ENCODE peak calls at places on chromosomes 1 and 21, in ten cellular contexts. S is hepatic stellate cell, V is AG09319, I is fibroblast of the conjunctiva, Y is mammary epithelial cell, B is adipocyte, X is fibroblast of lung, G is EH, A is GM03348, Q is right lobe of liver. Z is an unnamed sample.

GRCh38 chr1:247539214-247539613 is 3.0 kb upstream of the OR2C3 start:
- DNase-seq in Q (no peak), V (no peak), X (no peak), S (no peak), Y (no peak), B (no peak), G (no peak), I (no peak), A (no peak), Z (no peak)

GRCh38 chr1:97281962-97282361 is 560.4 kb downstream of the PTBP2 start:
- DNase-seq in G (no peak), X (no peak), A (no peak), V (no peak), S (no peak), Y (no peak), B (no peak), I (no peak), Q (no peak), Z (no peak)

GRCh38 chr1:46130144-46130543 is 2.3 kb downstream of the PIK3R3 start:
- DNase-seq in Q (no peak), V (no peak), S (no peak), X (no peak), G (no peak), B (peak), I (no peak), Y (no peak), A (no peak), Z (no peak)

GRCh38 chr21:26388731-26389231 is 184.3 kb downstream of the CYYR1 start:
- DNase-seq in X (peak), A (peak), Q (no peak), I (no peak), G (peak), V (no peak), B (peak), S (peak), Y (peak), Z (no peak)

GRCh38 chr1:51729824-51730284 is 113.0 kb downstream of the OSBPL9 start:
- DNase-seq in G (peak), A (no peak), V (no peak), I (no peak), B (peak), Q (no peak), S (peak), X (no peak), Y (peak), Z (no peak)

GRCh38 chr1:83555871-83556270 is 443.1 kb downstream of the TTLL7 start:
- DNase-seq in Q (no peak), G (no peak), A (peak), V (no peak), I (no peak), S (peak), Y (no peak), X (no peak), B (peak), Z (no peak)

GRCh38 chr1:1068374-1069060 is 5.6 kb downstream of the RNF223 start:
- DNase-seq in G (no peak), S (no peak), Q (no peak), V (no peak), B (no peak), I (no peak), A (no peak), Y (peak), X (no peak), Z (no peak)

GRCh38 chr1:5220881-5221280 is 566.5 kb downstream of the AJAP1 start:
- DNase-seq in B (no peak), S (no peak), G (no peak), A (no peak), Y (no peak), I (no peak), X (no peak), Q (no peak), V (no peak), Z (no peak)

GRCh38 chr1:3543076-3544049 is 67.9 kb downstream of the MEGF6 start:
- DNase-seq in Y (peak), Q (no peak), B (peak), A (peak), I (peak), S (peak), X (peak), G (peak), V (peak), Z (peak)

GRCh38 chr1:26349886-26350244 is 4.1 kb downstream of the CRYBG2 start:
- DNase-seq in S (no peak), B (no peak), G (no peak), V (no peak), A (no peak), Y (no peak), I (no peak), X (no peak), Q (no peak), Z (no peak)

GRCh38 chr1:162822391-162823200 is 32.1 kb downstream of the HSD17B7 start:
- DNase-seq in Q (peak), I (no peak), G (peak), Y (no peak), V (no peak), S (peak), A (peak), X (peak), B (peak), Z (peak)

GRCh38 chr1:15386128-15386824 is 23.4 kb upstream of the EFHD2 start:
- DNase-seq in A (peak), I (no peak), V (no peak), G (peak), Y (no peak), X (peak), S (peak), Q (no peak), B (no peak), Z (peak)

GRCh38 chr1:9022773-9023172 is 3.5 kb downstream of the SLC2A7 start:
- DNase-seq in Q (no peak), I (no peak), A (no peak), S (no peak), B (no peak), G (no peak), X (no peak), Y (no peak), V (no peak), Z (no peak)

GRCh38 chr1:241610056-241610815 is 29.9 kb downstream of the CHML start:
- DNase-seq in V (no peak), S (no peak), Y (no peak), I (no peak), A (no peak), X (peak), B (peak), G (peak), Q (peak), Z (peak)

GRCh38 chr1:27135920-27136551 is 18.9 kb downstream of the SLC9A1 start:
- DNase-seq in V (no peak), Y (peak), S (no peak), B (no peak), I (no peak), G (no peak), A (peak), Q (no peak), X (no peak), Z (no peak)

GRCh38 chr1:64223329-64224151 is 20.1 kb downstream of the UBE2U start:
- DNase-seq in Q (no peak), S (peak), G (peak), A (peak), V (peak), Y (peak), B (peak), I (peak), X (peak), Z (peak)

GRCh38 chr1:65421341-65422174 is 1.1 kb downstream of the LEPR start:
- DNase-seq in A (no peak), Q (no peak), I (no peak), S (no peak), X (peak), V (no peak), G (peak), B (peak), Y (no peak), Z (no peak)